ENCODE peak calls at places on chromosome X, in five cellular contexts. E is A549, D is astrocyte of the spinal cord, A is AG04449, Y is mucosa of descending colon. L is an unnamed sample.

GRCh38 chrX:41827886-41828285 is 95.5 kb downstream of the CASK start:
- DNase-seq in E (no peak), D (peak), A (peak), Y (no peak), L (no peak)

GRCh38 chrX:115486510-115486909 is 74.5 kb upstream of the PLS3 start:
- DNase-seq in E (no peak), D (no peak), A (no peak), Y (no peak), L (no peak)

GRCh38 chrX:38595801-38596200 is 34.5 kb downstream of the TSPAN7 start:
- DNase-seq in E (no peak), D (no peak), A (no peak), Y (no peak), L (no peak)

GRCh38 chrX:70386240-70386639 is 36.9 kb upstream of the GDPD2 start:
- DNase-seq in E (no peak), D (peak), A (no peak), Y (no peak), L (no peak)

GRCh38 chrX:14777484-14777883 is 95.4 kb downstream of the FANCB start:
- DNase-seq in E (no peak), D (peak), A (no peak), Y (no peak), L (peak)

GRCh38 chrX:121457096-121457495 is 409.7 kb downstream of the GLUD2 start:
- DNase-seq in E (no peak), D (no peak), A (no peak), Y (no peak), L (peak)

GRCh38 chrX:68147848-68148247 is 285.4 kb downstream of the OPHN1 start:
- DNase-seq in E (no peak), D (no peak), A (no peak), Y (no peak), L (no peak)

GRCh38 chrX:28901637-28902036 is 314.4 kb downstream of the IL1RAPL1 start:
- DNase-seq in E (no peak), D (peak), A (no peak), Y (no peak), L (no peak)

GRCh38 chrX:70434914-70435586 is 9.6 kb upstream of the DLG3 start:
- DNase-seq in E (no peak), D (peak), A (no peak), Y (no peak), L (no peak)

GRCh38 chrX:952816-953215 is 259.6 kb downstream of the CRLF2 start:
- DNase-seq in E (no peak), D (no peak), A (no peak), Y (no peak), L (no peak)

GRCh38 chrX:23398570-23398969 is 63.9 kb downstream of the PTCHD1 start:
- DNase-seq in E (no peak), D (no peak), A (no peak), Y (no peak), L (no peak)

GRCh38 chrX:40513012-40513411 is 67.8 kb upstream of the ATP6AP2 start:
- DNase-seq in E (no peak), D (no peak), A (no peak), Y (no peak), L (no peak)

GRCh38 chrX:110561036-110561435 is 202.4 kb downstream of the RTL9 start:
- DNase-seq in E (no peak), D (no peak), A (no peak), Y (no peak), L (no peak)

GRCh38 chrX:154017766-154018517 is 1.8 kb downstream of the IRAK1 start:
- DNase-seq in E (no peak), D (no peak), A (no peak), Y (no peak), L (no peak)
- H3K4me3 ChIP-seq in E (peak), D (peak), A (peak), Y (no peak), L (peak)

DNA sequence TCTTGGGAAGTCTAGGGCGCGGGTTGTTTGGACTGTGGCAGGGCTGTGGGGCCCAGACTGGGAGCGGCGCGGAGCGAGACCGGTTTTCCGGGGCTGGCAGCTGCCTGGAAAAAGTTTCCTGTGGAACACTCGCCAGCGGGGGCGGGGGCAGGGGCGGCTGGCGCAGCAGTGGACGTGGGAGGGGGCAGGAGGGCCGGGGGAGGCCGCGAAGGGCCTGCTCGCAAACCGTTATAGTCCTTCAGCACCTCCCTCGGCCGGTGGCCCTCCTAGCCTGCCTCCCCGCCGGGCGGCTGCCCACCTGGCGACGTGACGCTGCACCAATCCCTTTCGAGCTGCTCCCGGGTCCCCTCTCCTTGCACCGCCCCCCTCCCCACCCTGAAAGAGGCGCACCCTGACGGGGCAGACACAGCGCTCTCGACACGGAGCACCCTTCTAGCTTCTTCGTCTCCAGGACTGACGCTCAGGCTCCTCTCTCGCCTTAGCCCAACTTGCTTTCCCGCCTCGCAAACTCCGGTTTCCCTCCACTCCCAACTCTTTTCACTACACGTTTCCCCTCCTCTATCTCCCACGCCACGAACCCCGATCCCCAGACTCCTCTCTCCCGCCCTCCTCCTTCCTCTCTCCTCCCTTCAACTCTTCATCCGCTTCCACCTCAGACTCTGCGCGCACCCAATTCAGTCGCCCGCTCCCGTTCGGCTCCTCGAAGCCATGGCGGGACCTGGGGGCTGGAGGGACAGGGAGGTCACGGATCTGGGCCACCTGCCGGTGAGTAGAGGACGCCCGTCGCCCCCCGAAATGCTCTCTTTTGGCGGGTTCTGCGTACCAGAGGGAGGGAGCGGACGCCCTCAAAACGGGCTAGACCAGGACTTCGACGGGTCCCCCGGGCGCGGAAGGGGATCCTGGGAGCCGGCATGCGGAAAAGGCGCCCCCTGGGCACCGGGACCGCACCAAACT is at the start of gene NRK:
- DNase-seq in E (no peak), D (peak), A (no peak), Y (peak), L (peak)
- TF ChIP-seq CTCF in E (no peak), D (peak), A (peak), Y (no peak), L (no peak)

GRCh38 chrX:9341305-9342201 is 123.3 kb upstream of the TBL1X start:
- DNase-seq in E (peak), D (peak), A (no peak), Y (peak), L (no peak)
- H3K4me3 ChIP-seq in E (peak), D (peak), A (peak), Y (no peak), L (no peak)

GRCh38 chrX:141879616-141880015 is 24.1 kb upstream of the MAGEC1 start:
- DNase-seq in E (no peak), D (no peak), A (no peak), Y (no peak), L (no peak)
- TF ChIP-seq CTCF in E (no peak), D (no peak), A (no peak), Y (no peak), L (no peak)

DNA sequence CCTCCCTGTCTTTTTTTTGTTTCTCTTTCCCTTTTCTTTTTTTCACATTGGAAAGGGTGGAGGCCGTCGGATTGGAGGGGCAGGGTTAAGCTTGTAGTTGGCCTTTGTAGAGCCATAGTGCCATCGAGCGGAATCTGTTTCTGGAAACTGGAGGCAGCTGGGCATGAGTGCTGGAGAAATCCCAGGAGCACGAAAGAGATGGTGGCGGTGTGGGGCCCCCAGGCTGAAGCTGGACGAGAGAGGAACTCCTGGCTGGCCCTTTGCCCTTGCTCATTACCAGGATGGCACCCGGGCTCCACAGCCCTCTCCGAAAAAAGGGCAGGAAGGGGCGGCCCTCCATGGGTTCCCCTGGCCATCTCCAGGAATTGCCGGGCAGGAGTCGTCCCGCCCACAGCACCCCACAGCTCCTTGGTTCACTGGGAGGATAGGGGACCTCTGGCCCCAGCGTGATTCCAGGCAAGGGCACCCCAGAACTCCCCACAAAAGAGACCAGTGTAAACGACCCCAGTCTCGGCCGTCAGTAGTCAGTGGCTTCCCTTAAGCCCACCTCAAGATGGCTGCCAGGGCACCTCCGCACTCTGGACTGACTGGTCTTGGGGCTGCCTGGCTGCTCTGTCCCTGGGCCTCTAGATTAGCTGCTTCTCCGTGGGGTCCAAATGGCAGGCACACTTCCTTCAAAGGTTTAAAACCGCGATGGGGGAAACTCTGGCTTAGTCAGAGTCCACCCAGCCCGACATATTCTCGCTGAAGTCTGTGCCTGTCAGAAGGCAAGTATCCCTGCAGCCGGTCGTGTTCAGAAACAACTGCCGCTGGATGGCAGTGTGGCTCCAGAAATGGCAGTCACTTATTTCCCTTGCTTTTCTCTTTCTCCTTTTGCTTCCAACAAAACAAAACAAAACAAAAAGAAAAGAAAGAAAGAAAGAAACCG is 74.1 kb downstream of the NBDY start:
- DNase-seq in E (no peak), D (peak), A (no peak), Y (peak), L (peak)
- H3K4me3 ChIP-seq in E (no peak), D (peak), A (no peak), Y (no peak), L (no peak)